ENCODE peak calls at places on chromosomes 12 and 14, in six cellular contexts. D, Y, T, I, P and N are unnamed samples.

GRCh38 chr14:34650786-34651584 is 21.0 kb upstream of the SNX6 start:
- DNase-seq in D (no peak), Y (no peak), T (no peak), I (no peak), P (peak; percentile 93), N (peak; percentile 70)

GRCh38 chr12:52358575-52359350 is 8.5 kb downstream of the KRT85 start:
- DNase-seq in D (no peak), Y (no peak), T (peak; percentile 21), I (no peak), P (peak; percentile 31), N (no peak)

GRCh38 chr12:11746024-11746771 is 96.7 kb downstream of the ETV6 start:
- DNase-seq in D (no peak), Y (no peak), T (no peak), I (no peak), P (peak; percentile 86), N (no peak)

GRCh38 chr12:67275380-67275913 is 6.3 kb downstream of the CAND1 start:
- DNase-seq in D (no peak), Y (no peak), T (no peak), I (no peak), P (no peak), N (no peak)

GRCh38 chr12:58750484-58750883 is 169.8 kb downstream of the LRIG3 start:
- DNase-seq in D (no peak), Y (no peak), T (no peak), I (no peak), P (peak; percentile 64), N (no peak)

GRCh38 chr14:60485600-60486251 is at the start of gene C14orf39:
- DNase-seq in D (no peak), Y (peak; percentile 76), T (no peak), I (no peak), P (no peak), N (no peak)

GRCh38 chr12:26238341-26239126 is 43.2 kb downstream of the SSPN start:
- DNase-seq in D (no peak), Y (no peak), T (no peak), I (no peak), P (no peak), N (no peak)

GRCh38 chr14:93035917-93036651 is 79.6 kb downstream of the ITPK1 start:
- DNase-seq in D (no peak), Y (no peak), T (no peak), I (no peak), P (peak; percentile 72), N (no peak)

GRCh38 chr12:38895446-38895845 is 9.9 kb downstream of the CPNE8 start:
- DNase-seq in D (no peak), Y (no peak), T (no peak), I (no peak), P (no peak), N (no peak)

GRCh38 chr14:81435048-81435577 is 35.0 kb upstream of the STON2 start:
- DNase-seq in D (no peak), Y (no peak), T (no peak), I (no peak), P (no peak), N (no peak)

GRCh38 chr12:13146539-13146938 is 43.1 kb upstream of the GSG1 start:
- DNase-seq in D (no peak), Y (no peak), T (no peak), I (no peak), P (no peak), N (no peak)

GRCh38 chr14:24392327-24393098 is 6.3 kb upstream of the NYNRIN start:
- DNase-seq in D (no peak), Y (no peak), T (peak; percentile 82), I (no peak), P (peak; percentile 7), N (no peak)

GRCh38 chr12:61758661-61759060 is 501.5 kb upstream of the USP15 start:
- DNase-seq in D (no peak), Y (no peak), T (no peak), I (no peak), P (peak; percentile 73), N (peak; percentile 83)